ENCODE peak calls at places on chromosomes 5 and 9, in nine cellular contexts. Y is fibroblast of the conjunctiva; B is NCI-H1930; M is T-helper 9 cell; S is nephron progenitor cell; R is stimulated activated CD4-positive, alpha-beta T cell treated with anti-CD3 and anti-CD28 coated beads, Interleukin-1b, Interleukin-23, amount 100 ng/mL, for 24 hours; N is NB4; Q is CD4-positive, alpha-beta memory T cell; D is GM23248. O is an unnamed sample.

GRCh38 chr5:102955463-102955862 is 164.5 kb downstream of the GIN1 start:
- DNase-seq in Y (no peak), B (no peak), M (no peak), S (no peak), R (no peak), N (no peak), Q (no peak), D (no peak), O (no peak)

GRCh38 chr9:133777871-133778270 is 39.7 kb upstream of the SARDH start:
- DNase-seq in Y (no peak), B (no peak), M (no peak), S (no peak), R (no peak), N (no peak), Q (no peak), D (no peak), O (no peak)

GRCh38 chr5:128815201-128815600 is 150.1 kb upstream of the SLC27A6 start:
- DNase-seq in Y (no peak), B (no peak), M (no peak), S (peak), R (no peak), N (no peak), Q (no peak), D (no peak), O (no peak)

GRCh38 chr5:177183142-177183541 is 49.6 kb downstream of the NSD1 start:
- DNase-seq in Y (no peak), B (no peak), M (no peak), S (no peak), R (no peak), N (no peak), Q (no peak), D (no peak), O (no peak)

GRCh38 chr5:140833993-140834392 is at the start of gene PCDHA7:
- DNase-seq in Y (no peak), B (no peak), M (no peak), S (no peak), R (no peak), N (peak), Q (no peak), D (peak), O (no peak)

GRCh38 chr5:36878421-36879088 is 2.0 kb downstream of the NIPBL start:
- DNase-seq in Y (no peak), B (no peak), M (no peak), S (peak), R (no peak), N (peak), Q (no peak), D (peak), O (no peak)

GRCh38 chr9:134937566-134938345 is 20.0 kb upstream of the FCN1 start:
- DNase-seq in Y (no peak), B (no peak), M (no peak), S (peak), R (no peak), N (no peak), Q (no peak), D (no peak), O (no peak)

GRCh38 chr5:60295423-60295822 is 401.9 kb upstream of the PDE4D start:
- DNase-seq in Y (no peak), B (no peak), M (no peak), S (peak), R (no peak), N (peak), Q (no peak), D (peak), O (peak)

GRCh38 chr5:75567710-75568109 is 43.5 kb upstream of the ANKDD1B start:
- DNase-seq in Y (no peak), B (no peak), M (no peak), S (no peak), R (no peak), N (peak), Q (no peak), D (peak), O (no peak)

GRCh38 chr9:97389249-97389648 is 22.6 kb upstream of the TDRD7 start:
- DNase-seq in Y (no peak), B (no peak), M (no peak), S (no peak), R (no peak), N (no peak), Q (no peak), D (no peak), O (no peak)

GRCh38 chr5:125480901-125481300 is 734.5 kb upstream of the ZNF608 start:
- DNase-seq in Y (peak), B (no peak), M (no peak), S (no peak), R (no peak), N (no peak), Q (no peak), D (no peak), O (no peak)

GRCh38 chr5:95727764-95728191 is 3.4 kb upstream of the RHOBTB3 start:
- DNase-seq in Y (no peak), B (no peak), M (no peak), S (no peak), R (no peak), N (no peak), Q (no peak), D (peak), O (no peak)

GRCh38 chr9:97556721-97557605 is 55.5 kb downstream of the TMOD1 start:
- DNase-seq in Y (no peak), B (no peak), M (no peak), S (no peak), R (no peak), N (no peak), Q (no peak), D (no peak), O (no peak)

GRCh38 chr5:8756498-8757084 is 789.3 kb downstream of the SEMA5A start:
- DNase-seq in Y (peak), B (peak), M (no peak), S (peak), R (no peak), N (peak), Q (no peak), D (peak), O (peak)

GRCh38 chr5:135130526-135131215 is 96.6 kb upstream of the PITX1 start:
- DNase-seq in Y (no peak), B (no peak), M (no peak), S (no peak), R (no peak), N (no peak), Q (no peak), D (peak), O (no peak)

GRCh38 chr9:38689678-38690077 is 30.3 kb downstream of the FAM240B start:
- DNase-seq in Y (no peak), B (peak), M (no peak), S (peak), R (no peak), N (no peak), Q (no peak), D (no peak), O (no peak)

GRCh38 chr9:109182940-109183798 is 16.1 kb upstream of the FRRS1L start:
- DNase-seq in Y (no peak), B (no peak), M (no peak), S (peak), R (no peak), N (peak), Q (no peak), D (peak), O (no peak)

GRCh38 chr5:10461041-10461440 is 19.4 kb downstream of the ROPN1L start:
- DNase-seq in Y (no peak), B (no peak), M (no peak), S (no peak), R (no peak), N (no peak), Q (no peak), D (no peak), O (no peak)

GRCh38 chr5:73638344-73639095 is 12.5 kb downstream of the ARHGEF28 start:
- DNase-seq in Y (no peak), B (no peak), M (no peak), S (no peak), R (no peak), N (no peak), Q (no peak), D (peak), O (peak)

GRCh38 chr9:100437860-100438805 is 11.2 kb downstream of the MSANTD3 start:
- DNase-seq in Y (peak), B (peak), M (peak), S (peak), R (peak), N (peak), Q (peak), D (peak), O (no peak)

GRCh38 chr5:44888435-44888834 is 79.7 kb downstream of the MRPS30 start:
- DNase-seq in Y (no peak), B (no peak), M (no peak), S (no peak), R (no peak), N (no peak), Q (no peak), D (no peak), O (no peak)

GRCh38 chr9:91948061-91948422 is 2.0 kb downstream of the ROR2 start:
- DNase-seq in Y (no peak), B (no peak), M (no peak), S (peak), R (no peak), N (peak), Q (no peak), D (peak), O (no peak)

GRCh38 chr9:123377211-123377971 is 21.4 kb downstream of the CRB2 start:
- DNase-seq in Y (no peak), B (no peak), M (no peak), S (peak), R (no peak), N (no peak), Q (no peak), D (no peak), O (no peak)

GRCh38 chr5:165887147-165887546 is 2381.7 kb downstream of the MAT2B start:
- DNase-seq in Y (no peak), B (no peak), M (no peak), S (no peak), R (no peak), N (no peak), Q (no peak), D (no peak), O (no peak)

O was measured in skeletal muscle cell.